ENCODE peak calls at places on chromosomes 1 and 21, in four cellular contexts. W, M, X and A are unnamed samples. For H3K4me1, the result is how much of the 10 kb centered on the place peaks cover.

GRCh38 chr1:212457740-212458338 is 25.1 kb downstream of the NENF start:
- DNase-seq in W (peak), M (peak), X (peak), A (peak)

GRCh38 chr1:209561561-209561960 is 22.0 kb upstream of the CAMK1G start:
- DNase-seq in W (no peak), M (no peak), X (no peak), A (no peak)

GRCh38 chr1:21906173-21907078 is 30.7 kb downstream of the HSPG2 start:
- DNase-seq in W (peak), M (no peak), X (peak), A (no peak)

GRCh38 chr1:165717918-165718515 is 19.7 kb upstream of the ALDH9A1 start:
- DNase-seq in W (peak), M (peak), X (peak), A (peak)

GRCh38 chr1:113109908-113110554 is 37.0 kb downstream of the LRIG2 start:
- DNase-seq in W (peak), M (no peak), X (peak), A (no peak)

GRCh38 chr1:25356848-25357247 is 18.7 kb downstream of the TMEM50A start:
- DNase-seq in W (no peak), M (no peak), X (peak), A (no peak)

GRCh38 chr1:230614121-230614520 is 28.2 kb upstream of the COG2 start:
- DNase-seq in W (no peak), M (no peak), X (no peak), A (no peak)

GRCh38 chr1:159560599-159560998 is 24.8 kb upstream of the OR10J5 start:
- DNase-seq in W (no peak), M (no peak), X (no peak), A (no peak)

GRCh38 chr21:45200596-45201296 is 86.9 kb downstream of the POFUT2 start:
- DNase-seq in W (no peak), M (no peak), X (no peak), A (no peak)

GRCh38 chr1:27830621-27831424 is at the start of gene PPP1R8:
- DNase-seq in W (peak), M (peak), X (peak), A (peak)

GRCh38 chr1:27405074-27405473 is 12.7 kb downstream of the GPR3 start:
- DNase-seq in W (peak), M (no peak), X (peak), A (peak)

GRCh38 chr1:185431612-185432011 is 114.6 kb upstream of the IVNS1ABP start:
- DNase-seq in W (no peak), M (no peak), X (no peak), A (no peak)

GRCh38 chr1:170214980-170215910 is 69.5 kb downstream of the NTMT2 start:
- DNase-seq in W (no peak), M (no peak), X (no peak), A (no peak)

GRCh38 chr1:68207129-68207689 is 25.1 kb downstream of the WLS start:
- DNase-seq in W (peak), M (no peak), X (peak), A (no peak)

GRCh38 chr21:18522181-18522771 is 118.7 kb upstream of the TMPRSS15 start:
- DNase-seq in W (peak), M (no peak), X (no peak), A (no peak)

GRCh38 chr1:5226390-5226704 is 571.9 kb downstream of the AJAP1 start:
- DNase-seq in W (no peak), M (no peak), X (no peak), A (no peak)

GRCh38 chr1:116489231-116489697 is 81.6 kb downstream of the CD58 start:
- DNase-seq in W (no peak), M (no peak), X (peak), A (no peak)

GRCh38 chr1:67570473-67571143 is 114.4 kb upstream of the GADD45A start:
- DNase-seq in W (peak), M (no peak), X (peak), A (no peak)

GRCh38 chr1:39737546-39738169 is 1.0 kb upstream of the PPIE start:
- DNase-seq in W (peak), M (no peak), X (peak), A (no peak)

GRCh38 chr1:112359961-112360767 is 35.9 kb upstream of the CTTNBP2NL start:
- DNase-seq in W (peak), M (peak), X (peak), A (peak)

GRCh38 chr1:29033829-29034466 is 89.8 kb downstream of the TMEM200B start:
- DNase-seq in W (peak), M (peak), X (peak), A (no peak)

GRCh38 chr1:56844709-56845108 is 9.9 kb upstream of the C8A start:
- DNase-seq in W (no peak), M (no peak), X (no peak), A (no peak)

GRCh38 chr1:202926578-202927491 is at the start of gene KLHL12:
- DNase-seq in W (peak), M (peak), X (peak), A (peak)

GRCh38 chr1:54474500-54475235 is 68.5 kb upstream of the SSBP3 start:
- DNase-seq in W (peak), M (no peak), X (no peak), A (peak)

GRCh38 chr1:54227836-54228435 is 28.0 kb downstream of the MRPL37 start:
- DNase-seq in W (no peak), M (no peak), X (no peak), A (no peak)

GRCh38 chr1:149986486-149987296 is 23.8 kb downstream of the OTUD7B start:
- DNase-seq in W (peak), M (no peak), X (peak), A (no peak)

GRCh38 chr1:41382531-41383090 is 21.4 kb downstream of the FOXO6 start:
- DNase-seq in W (peak), M (no peak), X (no peak), A (peak)

GRCh38 chr1:205955499-205955898 is 12.2 kb upstream of the SLC26A9 start:
- DNase-seq in W (no peak), M (no peak), X (no peak), A (no peak)

GRCh38 chr1:40439247-40439646 is 11.0 kb upstream of the ZFP69B start:
- DNase-seq in W (no peak), M (no peak), X (no peak), A (no peak)

GRCh38 chr1:12656575-12656974 is 12.7 kb downstream of the AADACL4 start:
- DNase-seq in W (no peak), M (no peak), X (no peak), A (no peak)

GRCh38 chr1:1117469-1117831 is 1.6 kb upstream of the C1orf159 start:
- DNase-seq in W (no peak), M (no peak), X (no peak), A (no peak)

GRCh38 chr1:172473842-172474241 is 30.0 kb upstream of the PIGC start:
- DNase-seq in W (no peak), M (no peak), X (no peak), A (no peak)
- H3K4me1 ChIP-seq in W (under half), M (under half), X (under half), A (under half)

GRCh38 chr21:42781981-42782722 is 97.2 kb downstream of the WDR4 start:
- DNase-seq in W (no peak), M (no peak), X (no peak), A (no peak)
- H2BK15ac ChIP-seq in W (no peak), M (no peak), X (no peak), A (no peak)

GRCh38 chr1:225446298-225446941 is 18.6 kb upstream of the LBR start:
- DNase-seq in W (no peak), M (no peak), X (no peak), A (no peak)

GRCh38 chr1:225448146-225448805 is 20.4 kb upstream of the LBR start:
- DNase-seq in W (no peak), M (no peak), X (no peak), A (no peak)

GRCh38 chr1:225447649-225448048 is 19.8 kb upstream of the LBR start:
- DNase-seq in W (no peak), M (no peak), X (peak), A (no peak)

GRCh38 chr1:225447001-225447615 is 19.3 kb upstream of the LBR start:
- DNase-seq in W (no peak), M (no peak), X (no peak), A (no peak)

GRCh38 chr1:225445644-225446297 is 17.9 kb upstream of the LBR start:
- DNase-seq in W (no peak), M (no peak), X (no peak), A (no peak)
- H3K4me1 ChIP-seq in W (under half), M (under half), X (under half), A (under half)

DNA sequence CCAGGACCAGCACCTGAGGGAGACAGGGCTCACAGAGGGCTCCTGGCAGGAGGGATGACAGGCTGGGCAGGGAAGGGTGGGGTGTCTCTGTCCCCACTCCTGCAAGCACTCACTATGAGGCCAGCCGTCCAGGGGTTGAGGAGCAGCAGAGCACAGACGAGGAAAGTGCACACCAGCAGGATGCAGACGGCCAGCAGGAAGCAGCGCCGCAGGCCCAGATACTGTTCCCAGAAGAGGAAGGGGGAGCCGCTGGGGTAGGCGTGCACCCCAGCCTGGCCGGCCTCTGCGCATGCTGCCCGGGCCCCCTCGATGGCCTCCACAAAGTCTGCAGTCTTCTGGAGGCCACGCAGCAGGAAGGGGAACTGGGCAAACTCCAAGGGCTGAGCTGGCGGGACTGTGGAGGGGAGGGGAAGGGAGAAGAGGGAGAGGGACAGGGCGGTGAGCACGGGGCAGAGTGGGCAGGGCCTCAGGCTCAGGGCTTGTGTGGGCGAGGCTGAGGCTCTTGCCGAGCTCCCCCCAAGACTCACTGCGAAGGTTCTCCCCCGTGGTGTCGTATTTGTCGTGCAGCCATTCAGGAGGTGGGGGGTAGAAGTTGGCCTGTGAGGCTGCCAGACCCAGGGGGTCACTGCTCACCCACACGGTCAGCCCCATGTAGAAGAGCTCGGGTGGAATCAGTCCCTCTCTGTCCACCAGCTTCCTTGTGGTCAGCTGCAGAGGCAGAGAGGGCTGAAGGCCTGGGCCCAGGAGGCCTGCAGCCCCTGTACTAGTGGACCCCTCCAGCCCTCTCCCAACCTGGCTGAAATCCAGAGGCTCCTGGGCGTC is 16.5 kb downstream of the PTCH2 start:
- DNase-seq in W (no peak), M (no peak), X (no peak), A (peak)
- H2BK15ac ChIP-seq in W (peak), M (peak), X (no peak), A (no peak)

GRCh38 chr21:38798481-38798882 is 7.2 kb upstream of the ETS2 start:
- DNase-seq in W (peak), M (no peak), X (no peak), A (peak)
- H3K4me1 ChIP-seq in W (under half), M (under half), X (under half), A (under half)

GRCh38 chr1:38030596-38031512 is 15.7 kb downstream of the POU3F1 start:
- DNase-seq in W (no peak), M (no peak), X (no peak), A (no peak)
- H2BK15ac ChIP-seq in W (peak), M (peak), X (no peak), A (no peak)